ENCODE peak calls at places on chromosomes 6 and 20, in four cellular contexts. One of them, this sample, is unnamed.

GRCh38 chr20:57244627-57245214 is 21.7 kb downstream of the BMP7 start:
- DNase-seq in cardiac fibroblast: no peak
- DNase-seq in mammary epithelial cell: no peak
- DNase-seq in left lung: no peak
- DNase-seq in this sample: no peak

GRCh38 chr20:41176711-41177552 is 39.6 kb downstream of the PLCG1 start:
- DNase-seq in left lung: no peak
- DNase-seq in cardiac fibroblast: no peak
- DNase-seq in mammary epithelial cell: no peak
- DNase-seq in this sample: no peak

GRCh38 chr6:122381494-122382083 is 17.9 kb upstream of the HSF2 start:
- DNase-seq in cardiac fibroblast: peak
- DNase-seq in left lung: no peak
- DNase-seq in mammary epithelial cell: peak
- DNase-seq in this sample: no peak

GRCh38 chr6:38531134-38531533 is 108.6 kb downstream of the BTBD9 start:
- DNase-seq in mammary epithelial cell: no peak
- DNase-seq in left lung: no peak
- DNase-seq in cardiac fibroblast: no peak
- DNase-seq in this sample: no peak

GRCh38 chr6:106546322-106547052 is 82.8 kb downstream of the RTN4IP1 start:
- DNase-seq in cardiac fibroblast: peak
- DNase-seq in left lung: no peak
- DNase-seq in mammary epithelial cell: peak
- DNase-seq in this sample: no peak

GRCh38 chr6:111872521-111873177 is 603 bp downstream of the FYN start:
- DNase-seq in cardiac fibroblast: peak
- DNase-seq in left lung: peak
- DNase-seq in mammary epithelial cell: no peak
- DNase-seq in this sample: no peak

GRCh38 chr6:1697688-1698351 is 88.1 kb downstream of the FOXC1 start:
- DNase-seq in mammary epithelial cell: no peak
- DNase-seq in left lung: no peak
- DNase-seq in cardiac fibroblast: no peak
- DNase-seq in this sample: no peak

GRCh38 chr20:10200329-10200728 is 18.3 kb upstream of the SNAP25 start:
- DNase-seq in cardiac fibroblast: no peak
- DNase-seq in left lung: no peak
- DNase-seq in mammary epithelial cell: no peak
- DNase-seq in this sample: no peak

GRCh38 chr6:36743032-36743431 is 45.4 kb downstream of the RAB44 start:
- DNase-seq in mammary epithelial cell: no peak
- DNase-seq in left lung: no peak
- DNase-seq in cardiac fibroblast: no peak
- DNase-seq in this sample: no peak
- TF ChIP-seq CTCF in mammary epithelial cell: no peak
- TF ChIP-seq CTCF in left lung: no peak
- TF ChIP-seq CTCF in cardiac fibroblast: no peak
- TF ChIP-seq CTCF in this sample: no peak

DNA sequence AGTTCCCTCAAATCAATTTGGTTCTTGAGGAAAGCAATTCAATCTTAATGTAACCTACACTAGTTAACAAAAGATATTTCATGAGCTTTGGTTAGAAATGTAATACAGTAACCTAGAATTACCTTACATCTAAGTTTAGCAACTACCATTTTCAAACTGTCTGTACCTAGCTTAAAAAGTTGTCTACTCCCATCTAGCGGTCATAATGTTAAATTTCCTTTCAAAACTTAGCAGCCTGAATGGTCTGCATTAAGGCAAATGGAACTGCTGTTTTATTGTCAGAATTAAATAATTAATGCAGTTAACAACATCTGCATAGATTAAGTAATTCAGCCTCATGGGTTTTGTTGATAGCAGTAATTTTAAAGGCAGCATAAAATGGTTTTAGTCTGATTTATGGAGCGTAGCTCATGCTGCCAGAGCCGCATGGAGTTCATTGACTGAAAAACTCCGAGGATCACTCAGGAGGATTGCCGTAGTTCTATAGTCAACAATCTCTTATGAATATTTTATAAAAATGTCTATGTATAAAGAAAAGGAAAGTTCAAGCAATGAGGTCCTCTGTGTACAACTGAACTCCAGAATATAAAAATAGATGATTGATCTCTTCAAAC is 485.4 kb upstream of the MANEA start:
- DNase-seq in mammary epithelial cell: peak
- DNase-seq in cardiac fibroblast: peak
- DNase-seq in left lung: no peak
- DNase-seq in this sample: no peak
- H3K4me3 ChIP-seq in mammary epithelial cell: no peak
- H3K4me3 ChIP-seq in cardiac fibroblast: no peak
- H3K4me3 ChIP-seq in left lung: no peak
- H3K4me3 ChIP-seq in this sample: no peak

GRCh38 chr6:134826889-134827737 is 122.8 kb downstream of the ALDH8A1 start:
- DNase-seq in mammary epithelial cell: peak
- DNase-seq in left lung: peak
- DNase-seq in cardiac fibroblast: peak
- DNase-seq in this sample: no peak
- TF ChIP-seq CTCF in mammary epithelial cell: peak
- TF ChIP-seq CTCF in left lung: no peak
- TF ChIP-seq CTCF in cardiac fibroblast: peak
- TF ChIP-seq CTCF in this sample: no peak

DNA sequence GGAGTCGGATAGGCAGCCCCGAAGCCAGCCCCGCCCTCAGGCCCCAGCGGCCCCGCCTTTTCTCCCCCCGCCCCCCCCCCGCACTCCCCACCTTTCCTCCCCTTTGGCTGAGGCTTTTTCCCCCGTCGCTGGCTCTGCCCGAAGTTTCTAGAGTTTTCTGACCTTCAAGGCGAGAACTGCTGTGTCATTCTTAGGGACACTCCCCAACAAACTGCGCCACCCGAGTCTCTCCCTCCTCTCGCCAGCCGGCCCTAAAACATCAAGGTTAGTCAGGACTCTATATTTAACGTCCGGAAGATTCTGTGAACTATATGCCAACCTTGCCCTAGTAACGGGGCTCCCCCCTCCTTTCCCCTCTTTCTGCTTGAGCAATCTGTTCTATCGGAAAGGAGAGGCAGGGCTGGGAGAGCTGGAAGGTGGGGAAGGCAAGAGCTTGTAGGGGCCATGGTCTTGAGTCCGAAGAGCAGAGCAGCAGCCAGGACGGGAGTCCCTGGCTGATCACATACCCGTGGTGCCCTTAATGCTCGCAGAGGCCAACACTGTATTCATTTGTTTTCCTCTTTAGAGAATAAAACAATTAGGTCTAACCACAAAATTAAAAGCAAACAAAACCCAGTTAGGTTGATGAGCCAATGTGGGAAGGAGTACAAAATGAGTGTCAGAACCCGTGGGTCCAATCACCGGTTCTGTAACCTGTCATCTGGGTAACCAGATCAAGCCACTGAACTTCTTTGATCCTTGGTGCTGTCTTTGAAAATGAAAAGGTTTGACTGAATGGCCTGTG is 5.3 kb upstream of the HSPA1B start:
- DNase-seq in cardiac fibroblast: peak
- DNase-seq in mammary epithelial cell: peak
- DNase-seq in left lung: peak
- DNase-seq in this sample: peak
- H3K4me3 ChIP-seq in cardiac fibroblast: peak
- H3K4me3 ChIP-seq in mammary epithelial cell: peak
- H3K4me3 ChIP-seq in left lung: peak
- H3K4me3 ChIP-seq in this sample: peak